ENCODE peak calls at places on chromosomes 4 and X, in six cellular contexts. One of them, this sample, is unnamed.

GRCh38 chr4:31104596-31104995 is 384.4 kb downstream of the PCDH7 start:
- DNase-seq in NB4: no peak
- DNase-seq in epithelial cell of esophagus: no peak
- DNase-seq in GM23338: no peak
- DNase-seq in vagina: no peak
- DNase-seq in WTC11: no peak
- DNase-seq in this sample: no peak

GRCh38 chr4:40845136-40845910 is 95.6 kb downstream of the NSUN7 start:
- DNase-seq in NB4: no peak
- DNase-seq in epithelial cell of esophagus: no peak
- DNase-seq in GM23338: no peak
- DNase-seq in vagina: no peak
- DNase-seq in WTC11: no peak
- DNase-seq in this sample: no peak

GRCh38 chr4:169745291-169745690 is 12.5 kb downstream of the HPF1 start:
- DNase-seq in NB4: no peak
- DNase-seq in epithelial cell of esophagus: peak; percentile 67
- DNase-seq in GM23338: no peak
- DNase-seq in vagina: no peak
- DNase-seq in WTC11: no peak
- DNase-seq in this sample: no peak

GRCh38 chrX:153462291-153462690 is 8.1 kb downstream of the HAUS7 start:
- DNase-seq in NB4: no peak
- DNase-seq in epithelial cell of esophagus: no peak
- DNase-seq in GM23338: no peak
- DNase-seq in vagina: no peak
- DNase-seq in WTC11: no peak
- DNase-seq in this sample: no peak

GRCh38 chrX:11509786-11510185 is 155.9 kb downstream of the ARHGAP6 start:
- DNase-seq in NB4: no peak
- DNase-seq in epithelial cell of esophagus: no peak
- DNase-seq in GM23338: no peak
- DNase-seq in vagina: no peak
- DNase-seq in WTC11: no peak
- DNase-seq in this sample: no peak

GRCh38 chr4:3526456-3526855 is 5.8 kb downstream of the LRPAP1 start:
- DNase-seq in NB4: no peak
- DNase-seq in epithelial cell of esophagus: no peak
- DNase-seq in GM23338: no peak
- DNase-seq in vagina: no peak
- DNase-seq in WTC11: peak; percentile 12
- DNase-seq in this sample: no peak

GRCh38 chr4:130356873-130357272 is 1260.9 kb downstream of the C4orf33 start:
- DNase-seq in NB4: no peak
- DNase-seq in epithelial cell of esophagus: no peak
- DNase-seq in GM23338: no peak
- DNase-seq in vagina: no peak
- DNase-seq in WTC11: no peak
- DNase-seq in this sample: no peak

GRCh38 chr4:123421227-123421941 is 24.8 kb downstream of the SPRY1 start:
- DNase-seq in NB4: peak; percentile 54
- DNase-seq in epithelial cell of esophagus: peak; percentile 51
- DNase-seq in GM23338: no peak
- DNase-seq in vagina: no peak
- DNase-seq in WTC11: no peak
- DNase-seq in this sample: no peak

GRCh38 chrX:39957816-39958561 is 139.8 kb downstream of the BCOR start:
- DNase-seq in NB4: no peak
- DNase-seq in epithelial cell of esophagus: no peak
- DNase-seq in GM23338: no peak
- DNase-seq in vagina: no peak
- DNase-seq in WTC11: no peak
- DNase-seq in this sample: no peak

GRCh38 chr4:152936446-152937279 is 540 bp downstream of the FHDC1 start:
- DNase-seq in NB4: peak; percentile 14
- DNase-seq in epithelial cell of esophagus: peak; percentile 48
- DNase-seq in GM23338: peak; percentile 91
- DNase-seq in vagina: no peak
- DNase-seq in WTC11: peak; percentile 82
- DNase-seq in this sample: peak; percentile 34

DNA sequence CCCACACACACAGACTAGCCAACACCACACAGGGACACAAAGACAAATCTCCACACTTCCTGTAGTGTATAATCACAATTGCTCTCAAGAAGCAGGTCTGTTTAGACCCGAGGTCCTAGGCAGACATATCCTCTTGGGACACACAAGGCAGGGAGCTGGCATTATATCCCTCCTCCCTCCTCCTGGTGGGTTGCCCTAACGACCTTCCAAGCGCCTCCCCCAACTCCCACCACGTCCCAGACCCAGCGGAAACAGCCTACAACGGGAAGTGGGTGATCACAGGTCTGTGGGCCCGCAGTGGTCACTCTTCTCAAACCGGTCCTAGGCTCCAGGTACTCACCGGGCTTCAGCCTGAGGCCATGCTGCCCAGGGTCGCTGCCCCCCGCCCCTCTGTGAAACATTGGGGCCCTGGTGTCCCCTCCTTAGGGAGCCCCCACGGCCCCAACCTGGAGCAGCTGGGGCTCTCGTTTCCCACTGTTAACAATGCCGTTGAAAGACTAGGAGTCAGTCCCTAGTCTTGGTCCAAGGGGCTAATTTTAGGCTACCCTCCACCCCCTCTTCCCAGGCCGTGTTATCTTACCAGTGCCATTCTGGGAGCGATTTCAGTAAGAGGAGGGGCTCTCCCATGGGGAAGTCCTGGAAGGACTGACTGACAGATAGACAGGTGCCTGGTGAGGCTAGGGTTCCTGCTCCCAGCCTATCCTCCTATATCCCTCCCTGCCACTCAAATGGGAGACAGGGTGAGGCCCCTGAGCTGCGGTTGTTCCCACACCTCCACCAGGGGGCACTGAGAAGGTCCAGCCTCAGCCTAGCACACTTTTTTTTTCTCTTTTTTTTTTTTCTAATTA is at the start of gene ASB12:
- DNase-seq in NB4: no peak
- DNase-seq in epithelial cell of esophagus: no peak
- DNase-seq in GM23338: peak; percentile 22
- DNase-seq in vagina: no peak
- DNase-seq in WTC11: peak; percentile 23
- DNase-seq in this sample: no peak
- TF ChIP-seq CTCF in NB4: no peak
- TF ChIP-seq CTCF in epithelial cell of esophagus: no peak
- TF ChIP-seq CTCF in GM23338: peak; percentile 43
- TF ChIP-seq CTCF in vagina: no peak
- TF ChIP-seq CTCF in WTC11: peak; percentile 24
- TF ChIP-seq CTCF in this sample: no peak

DNA sequence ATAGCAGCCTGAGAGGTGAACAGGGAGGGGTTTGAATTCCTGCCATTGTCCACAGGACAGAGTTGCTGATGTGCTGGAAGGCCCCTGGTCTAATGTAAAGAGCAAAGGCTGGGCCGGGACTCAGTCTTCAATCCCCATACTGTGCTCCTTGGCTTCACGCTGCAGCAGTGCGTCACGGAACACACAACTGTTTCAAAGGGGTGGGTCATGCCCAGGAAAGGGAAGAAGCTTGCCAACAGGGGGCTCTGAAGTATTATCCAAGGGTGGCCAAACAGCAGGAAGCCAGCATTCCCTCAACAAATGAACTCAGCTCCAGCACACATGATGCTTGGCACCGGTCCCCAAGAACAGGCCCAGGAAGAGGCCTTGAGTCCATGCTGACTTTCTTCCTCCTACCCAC is 122.5 kb downstream of the NFKB1 start:
- DNase-seq in NB4: peak; percentile 29
- DNase-seq in epithelial cell of esophagus: peak; percentile 46
- DNase-seq in GM23338: peak; percentile 57
- DNase-seq in vagina: no peak
- DNase-seq in WTC11: peak; percentile 20
- DNase-seq in this sample: no peak
- TF ChIP-seq CTCF in NB4: no peak
- TF ChIP-seq CTCF in epithelial cell of esophagus: peak; percentile 16
- TF ChIP-seq CTCF in GM23338: peak; percentile 64
- TF ChIP-seq CTCF in vagina: no peak
- TF ChIP-seq CTCF in WTC11: no peak
- TF ChIP-seq CTCF in this sample: no peak

GRCh38 chr4:59247032-59247431 is 1953.1 kb upstream of the ADGRL3 start:
- DNase-seq in NB4: peak; percentile 3
- DNase-seq in epithelial cell of esophagus: peak; percentile 1
- DNase-seq in GM23338: peak; percentile 5
- DNase-seq in vagina: no peak
- DNase-seq in WTC11: no peak
- DNase-seq in this sample: no peak
- TF ChIP-seq CTCF in NB4: peak; percentile 24
- TF ChIP-seq CTCF in epithelial cell of esophagus: peak; percentile 24
- TF ChIP-seq CTCF in GM23338: peak; percentile 53
- TF ChIP-seq CTCF in vagina: no peak
- TF ChIP-seq CTCF in WTC11: no peak
- TF ChIP-seq CTCF in this sample: no peak

GRCh38 chr4:114209589-114209988 is 230.1 kb upstream of the ARSJ start:
- DNase-seq in NB4: no peak
- DNase-seq in epithelial cell of esophagus: no peak
- DNase-seq in GM23338: no peak
- DNase-seq in vagina: no peak
- DNase-seq in WTC11: no peak
- DNase-seq in this sample: no peak

GRCh38 chr4:114208747-114209146 is 229.3 kb upstream of the ARSJ start:
- DNase-seq in NB4: no peak
- DNase-seq in epithelial cell of esophagus: peak; percentile 63
- DNase-seq in GM23338: no peak
- DNase-seq in vagina: no peak
- DNase-seq in WTC11: no peak
- DNase-seq in this sample: no peak
- TF ChIP-seq CTCF in NB4: no peak
- TF ChIP-seq CTCF in epithelial cell of esophagus: peak; percentile 50
- TF ChIP-seq CTCF in GM23338: peak; percentile 12
- TF ChIP-seq CTCF in vagina: no peak
- TF ChIP-seq CTCF in WTC11: no peak
- TF ChIP-seq CTCF in this sample: no peak

GRCh38 chrX:70096052-70096451 is 33.8 kb downstream of the OTUD6A start:
- DNase-seq in NB4: peak; percentile 4
- DNase-seq in epithelial cell of esophagus: peak; percentile 44
- DNase-seq in GM23338: peak; percentile 13
- DNase-seq in vagina: no peak
- DNase-seq in WTC11: peak; percentile 21
- DNase-seq in this sample: no peak
- TF ChIP-seq CTCF in NB4: no peak
- TF ChIP-seq CTCF in epithelial cell of esophagus: peak; percentile 31
- TF ChIP-seq CTCF in GM23338: peak; percentile 66
- TF ChIP-seq CTCF in vagina: no peak
- TF ChIP-seq CTCF in WTC11: no peak
- TF ChIP-seq CTCF in this sample: no peak

DNA sequence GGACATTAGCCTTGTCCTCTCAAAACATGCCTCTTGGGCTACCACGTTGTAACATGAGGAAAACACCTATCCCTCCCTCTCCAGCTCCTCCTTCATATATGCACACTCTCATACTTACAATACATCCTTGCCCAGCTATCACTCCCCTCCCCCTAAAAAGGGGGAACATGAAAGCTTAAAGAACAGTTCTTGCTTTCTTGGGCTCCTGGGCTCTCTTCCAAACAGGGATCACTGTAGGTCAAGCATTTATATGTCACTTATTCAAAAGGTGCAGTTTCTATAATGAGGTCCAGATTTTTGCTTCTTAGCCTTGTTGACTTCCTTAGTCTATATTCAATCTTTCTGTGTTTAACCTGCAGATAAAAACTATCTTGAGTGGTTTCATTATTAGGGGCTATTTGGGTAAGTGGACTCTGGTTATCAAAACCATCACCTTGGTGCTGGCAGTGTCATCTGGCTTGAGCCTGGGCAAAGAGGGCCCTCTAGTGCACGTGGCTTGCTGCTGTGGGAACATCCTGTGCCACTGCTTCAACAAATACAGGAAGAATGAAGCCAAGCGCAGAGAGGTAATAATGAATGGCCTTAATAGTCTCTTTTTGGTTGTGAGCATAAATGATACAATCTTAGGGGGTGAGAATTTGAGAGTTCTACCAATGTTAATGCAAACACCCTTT is 119.4 kb downstream of the AKAP4 start:
- DNase-seq in NB4: peak; percentile 37
- DNase-seq in epithelial cell of esophagus: peak; percentile 33
- DNase-seq in GM23338: peak; percentile 43
- DNase-seq in vagina: no peak
- DNase-seq in WTC11: peak; percentile 33
- DNase-seq in this sample: no peak
- TF ChIP-seq CTCF in NB4: peak; percentile 25
- TF ChIP-seq CTCF in epithelial cell of esophagus: peak; percentile 54
- TF ChIP-seq CTCF in GM23338: peak; percentile 80
- TF ChIP-seq CTCF in vagina: no peak
- TF ChIP-seq CTCF in WTC11: no peak
- TF ChIP-seq CTCF in this sample: no peak